ENCODE peak calls at places on chromosomes 11 and 22, in four cellular contexts. One of them, this sample, is unnamed.

GRCh38 chr22:27989758-27990450 is 70.8 kb upstream of the PITPNB start:
- DNase-seq in K562: no peak
- DNase-seq in A549: no peak
- DNase-seq in WTC11: no peak
- DNase-seq in this sample: no peak

GRCh38 chr22:19803736-19804267 is 43.2 kb downstream of the TBX1 start:
- DNase-seq in K562: no peak
- DNase-seq in A549: no peak
- DNase-seq in WTC11: peak
- DNase-seq in this sample: no peak

GRCh38 chr11:18172686-18173085 is at the start of gene MRGPRX4:
- DNase-seq in K562: no peak
- DNase-seq in A549: no peak
- DNase-seq in WTC11: no peak
- DNase-seq in this sample: peak

GRCh38 chr11:117873828-117874125 is 2.7 kb downstream of the FXYD6 start:
- DNase-seq in K562: no peak
- DNase-seq in A549: no peak
- DNase-seq in WTC11: no peak
- DNase-seq in this sample: no peak

GRCh38 chr11:64466115-64466718 is 107.3 kb downstream of the RPS6KA4 start:
- DNase-seq in K562: no peak
- DNase-seq in A549: no peak
- DNase-seq in WTC11: no peak
- DNase-seq in this sample: no peak

GRCh38 chr11:2588809-2589537 is 110.8 kb downstream of the KCNQ1OT1 start:
- DNase-seq in K562: no peak
- DNase-seq in A549: no peak
- DNase-seq in WTC11: no peak
- DNase-seq in this sample: no peak

GRCh38 chr22:20433191-20433590 is 4.4 kb downstream of the SCARF2 start:
- DNase-seq in K562: no peak
- DNase-seq in A549: no peak
- DNase-seq in WTC11: no peak
- DNase-seq in this sample: no peak

GRCh38 chr22:30426395-30427353 is 1.1 kb downstream of the MTFP1 start:
- DNase-seq in K562: peak
- DNase-seq in A549: peak
- DNase-seq in WTC11: peak
- DNase-seq in this sample: peak

GRCh38 chr22:49753276-49753884 is 74.3 kb downstream of the BRD1 start:
- DNase-seq in K562: no peak
- DNase-seq in A549: no peak
- DNase-seq in WTC11: no peak
- DNase-seq in this sample: no peak

GRCh38 chr22:25362215-25362882 is 142.9 kb downstream of the CRYBB2 start:
- DNase-seq in K562: peak
- DNase-seq in A549: peak
- DNase-seq in WTC11: peak
- DNase-seq in this sample: peak

GRCh38 chr22:48477031-48477721 is 1350.5 kb downstream of the BRD1 start:
- DNase-seq in K562: no peak
- DNase-seq in A549: no peak
- DNase-seq in WTC11: no peak
- DNase-seq in this sample: no peak

GRCh38 chr11:19846654-19847330 is 134.2 kb downstream of the NAV2 start:
- DNase-seq in K562: no peak
- DNase-seq in A549: no peak
- DNase-seq in WTC11: no peak
- DNase-seq in this sample: no peak

GRCh38 chr22:17164392-17165024 is 5.4 kb upstream of the HDHD5 start:
- DNase-seq in K562: no peak
- DNase-seq in A549: peak
- DNase-seq in WTC11: peak
- DNase-seq in this sample: no peak

GRCh38 chr11:45927684-45928413 is 5.4 kb downstream of the LARGE2 start:
- DNase-seq in K562: no peak
- DNase-seq in A549: no peak
- DNase-seq in WTC11: no peak
- DNase-seq in this sample: no peak

GRCh38 chr22:24428751-24429410 is 1.5 kb downstream of the ADORA2A start:
- DNase-seq in K562: no peak
- DNase-seq in A549: no peak
- DNase-seq in WTC11: no peak
- DNase-seq in this sample: no peak

GRCh38 chr11:95650271-95650670 is 139.3 kb downstream of the FAM76B start:
- DNase-seq in K562: no peak
- DNase-seq in A549: no peak
- DNase-seq in WTC11: no peak
- DNase-seq in this sample: no peak

GRCh38 chr11:62358273-62358672 is 21.0 kb downstream of the ASRGL1 start:
- DNase-seq in K562: no peak
- DNase-seq in A549: no peak
- DNase-seq in WTC11: no peak
- DNase-seq in this sample: no peak

GRCh38 chr11:101915811-101916291 is 471 bp downstream of the ANGPTL5 start:
- DNase-seq in K562: no peak
- DNase-seq in A549: peak
- DNase-seq in WTC11: no peak
- DNase-seq in this sample: no peak

GRCh38 chr22:37519268-37520195 is at the start of gene CARD10:
- DNase-seq in K562: peak
- DNase-seq in A549: peak
- DNase-seq in WTC11: peak
- DNase-seq in this sample: no peak

GRCh38 chr22:19066531-19067271 is 55.5 kb downstream of the DGCR2 start:
- DNase-seq in K562: no peak
- DNase-seq in A549: no peak
- DNase-seq in WTC11: no peak
- DNase-seq in this sample: no peak

GRCh38 chr22:43827926-43828710 is 16.0 kb upstream of the EFCAB6 start:
- DNase-seq in K562: no peak
- DNase-seq in A549: no peak
- DNase-seq in WTC11: no peak
- DNase-seq in this sample: no peak

GRCh38 chr11:107017433-107018227 is 646 bp downstream of the GUCY1A2 start:
- DNase-seq in K562: peak
- DNase-seq in A549: peak
- DNase-seq in WTC11: peak
- DNase-seq in this sample: peak

GRCh38 chr11:115869780-115870431 is 365.7 kb upstream of the CADM1 start:
- DNase-seq in K562: peak
- DNase-seq in A549: no peak
- DNase-seq in WTC11: peak
- DNase-seq in this sample: peak

GRCh38 chr22:34281738-34282137 is 361.5 kb upstream of the LARGE1 start:
- DNase-seq in K562: no peak
- DNase-seq in A549: no peak
- DNase-seq in WTC11: no peak
- DNase-seq in this sample: no peak

GRCh38 chr11:86670179-86670578 is 2.2 kb downstream of the ME3 start:
- DNase-seq in K562: no peak
- DNase-seq in A549: no peak
- DNase-seq in WTC11: no peak
- DNase-seq in this sample: no peak

GRCh38 chr11:57499413-57499982 is 16.0 kb downstream of the SLC43A1 start:
- DNase-seq in K562: peak
- DNase-seq in A549: peak
- DNase-seq in WTC11: peak
- DNase-seq in this sample: peak

GRCh38 chr11:68651985-68652682 is 32.2 kb upstream of the GAL start:
- DNase-seq in K562: no peak
- DNase-seq in A549: no peak
- DNase-seq in WTC11: no peak
- DNase-seq in this sample: no peak

GRCh38 chr22:19882446-19883381 is 28.0 kb upstream of the GNB1L start:
- DNase-seq in K562: no peak
- DNase-seq in A549: no peak
- DNase-seq in WTC11: peak
- DNase-seq in this sample: no peak

GRCh38 chr22:48945621-48946458 is 881.8 kb downstream of the BRD1 start:
- DNase-seq in K562: no peak
- DNase-seq in A549: no peak
- DNase-seq in WTC11: no peak
- DNase-seq in this sample: peak

GRCh38 chr11:109371444-109372176 is 50.4 kb upstream of the C11orf87 start:
- DNase-seq in K562: no peak
- DNase-seq in A549: no peak
- DNase-seq in WTC11: no peak
- DNase-seq in this sample: no peak

GRCh38 chr11:70204466-70204799 is 1.3 kb downstream of the FADD start:
- DNase-seq in K562: peak
- DNase-seq in A549: no peak
- DNase-seq in WTC11: no peak
- DNase-seq in this sample: no peak

GRCh38 chr22:44625421-44625760 is 76.6 kb upstream of the PRR5 start:
- DNase-seq in K562: no peak
- DNase-seq in A549: no peak
- DNase-seq in WTC11: no peak
- DNase-seq in this sample: no peak

DNA sequence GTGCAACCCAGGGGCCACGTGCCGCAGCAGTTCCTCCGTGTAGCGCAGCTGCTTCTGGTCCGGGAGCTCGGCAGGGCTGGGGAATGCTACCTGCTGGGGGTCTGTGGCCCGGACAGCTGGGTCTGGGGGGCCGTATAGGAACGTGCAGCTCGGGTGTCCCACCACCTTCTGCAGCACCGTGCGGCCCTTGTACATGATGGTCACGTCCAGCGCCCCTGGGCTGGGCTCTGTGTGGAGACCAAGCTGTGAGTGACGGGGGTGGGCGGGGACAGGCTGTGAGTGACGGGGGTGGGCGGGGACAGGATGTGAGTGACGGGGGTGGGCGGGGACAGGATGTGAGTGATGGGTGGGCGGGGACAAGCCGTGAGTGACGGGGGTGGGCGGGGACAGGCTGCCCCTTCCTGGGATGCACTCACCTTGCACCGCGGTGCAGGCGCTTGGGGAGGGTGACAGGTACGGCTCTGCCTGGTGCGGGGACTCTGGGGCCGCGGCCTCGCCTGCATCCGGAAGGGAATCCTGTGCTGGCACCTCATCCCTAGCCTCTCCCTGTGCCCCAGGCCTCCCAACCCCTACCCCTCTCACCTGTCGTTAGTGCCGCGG is 2.3 kb downstream of the IRF7 start:
- DNase-seq in K562: peak
- DNase-seq in A549: peak
- DNase-seq in WTC11: peak
- DNase-seq in this sample: no peak
- TF ChIP-seq HMGXB4 in K562: no peak
- TF ChIP-seq HMGXB4 in A549: no peak
- TF ChIP-seq HMGXB4 in WTC11: no peak
- TF ChIP-seq HMGXB4 in this sample: no peak

GRCh38 chr11:74009675-74010305 is 905 bp upstream of the UCP3 start:
- DNase-seq in K562: peak
- DNase-seq in A549: no peak
- DNase-seq in WTC11: no peak
- DNase-seq in this sample: no peak

GRCh38 chr11:74013141-74013540 is 4.3 kb upstream of the UCP3 start:
- DNase-seq in K562: no peak
- DNase-seq in A549: no peak
- DNase-seq in WTC11: no peak
- DNase-seq in this sample: no peak

GRCh38 chr11:74012072-74012809 is 3.4 kb upstream of the UCP3 start:
- DNase-seq in K562: peak
- DNase-seq in A549: no peak
- DNase-seq in WTC11: no peak
- DNase-seq in this sample: no peak

GRCh38 chr11:74010306-74010981 is 1.6 kb upstream of the UCP3 start:
- DNase-seq in K562: peak
- DNase-seq in A549: no peak
- DNase-seq in WTC11: no peak
- DNase-seq in this sample: no peak

GRCh38 chr11:74011360-74012071 is 2.6 kb upstream of the UCP3 start:
- DNase-seq in K562: peak
- DNase-seq in A549: no peak
- DNase-seq in WTC11: no peak
- DNase-seq in this sample: no peak
- TF ChIP-seq HMGXB4 in K562: no peak
- TF ChIP-seq HMGXB4 in A549: no peak
- TF ChIP-seq HMGXB4 in WTC11: no peak
- TF ChIP-seq HMGXB4 in this sample: no peak

DNA sequence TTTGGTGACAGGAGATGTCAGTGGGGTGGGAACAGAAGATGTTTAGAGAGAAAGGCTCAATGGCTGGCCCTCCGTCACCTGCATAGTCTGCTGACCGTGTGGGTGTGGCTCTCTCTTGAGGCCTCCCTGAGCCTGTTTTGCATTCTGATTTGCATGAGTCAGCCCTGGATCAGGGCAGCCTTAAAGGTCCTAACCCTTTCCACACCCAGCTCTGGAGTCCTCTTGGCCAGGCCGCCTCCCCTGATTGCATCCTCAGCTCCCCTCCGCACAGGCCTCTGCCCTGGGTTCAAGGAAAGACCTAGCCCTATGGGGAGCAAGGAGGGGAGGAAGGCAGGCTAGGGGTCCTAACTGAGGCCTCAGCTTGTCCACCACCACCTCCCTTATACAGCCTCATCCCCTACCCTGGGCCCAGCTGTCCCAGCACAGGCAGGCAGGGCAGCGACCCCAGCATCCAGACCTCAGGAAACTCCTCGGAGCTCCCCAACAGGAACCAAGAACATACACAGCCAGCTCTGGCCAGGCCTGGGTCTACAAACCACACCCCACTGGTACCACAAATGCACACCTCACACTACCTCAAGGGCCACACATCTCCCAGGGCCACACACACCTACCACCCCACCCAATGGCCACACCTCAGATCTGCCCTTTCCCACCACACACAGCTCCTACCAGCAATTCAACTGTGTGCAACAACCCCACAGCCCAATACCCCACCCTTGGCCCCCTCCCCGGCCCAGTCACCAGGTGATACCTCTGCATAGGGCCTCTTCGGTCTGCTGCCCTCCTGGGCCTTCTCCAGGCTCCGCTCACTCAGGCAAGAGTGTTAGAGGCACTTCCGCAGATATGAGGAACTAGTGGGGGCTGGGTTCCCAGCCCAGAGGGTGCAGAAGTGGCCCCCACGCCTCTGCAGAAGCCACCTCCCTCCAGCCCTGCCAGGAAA is 13.7 kb downstream of the ARAP1 start:
- DNase-seq in K562: peak
- DNase-seq in A549: no peak
- DNase-seq in WTC11: no peak
- DNase-seq in this sample: no peak
- TF ChIP-seq HMGXB4 in K562: no peak
- TF ChIP-seq HMGXB4 in A549: no peak
- TF ChIP-seq HMGXB4 in WTC11: no peak
- TF ChIP-seq HMGXB4 in this sample: no peak

DNA sequence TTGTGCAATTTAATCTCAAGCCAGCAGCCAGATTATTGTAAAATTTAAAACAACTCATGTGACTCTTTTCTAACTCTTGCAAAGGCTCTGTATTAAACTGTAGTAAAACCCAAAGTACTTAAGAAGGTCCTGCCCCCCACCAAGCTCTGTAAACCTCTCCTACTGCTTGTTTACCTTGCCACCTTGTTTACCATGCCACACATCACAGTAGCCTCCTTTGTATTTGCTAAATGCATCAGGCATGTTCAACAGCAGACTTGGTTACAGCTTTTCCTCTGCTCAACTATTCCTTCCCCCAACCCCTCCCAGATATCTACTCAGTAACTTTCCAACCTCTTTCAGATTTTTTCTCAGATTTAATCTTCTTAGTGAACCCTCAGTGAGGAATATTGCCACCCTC is 861.6 kb downstream of the METTL15 start:
- DNase-seq in K562: no peak
- DNase-seq in A549: no peak
- DNase-seq in WTC11: no peak
- DNase-seq in this sample: no peak
- TF ChIP-seq HMGXB4 in K562: no peak
- TF ChIP-seq HMGXB4 in A549: no peak
- TF ChIP-seq HMGXB4 in WTC11: no peak
- TF ChIP-seq HMGXB4 in this sample: no peak